ENCODE peak calls at places on chromosomes 4 and X, in nine cellular contexts. One of them, this sample, is unnamed.

GRCh38 chrX:115948018-115948923 is 222.3 kb upstream of the AGTR2 start:
- DNase-seq in ascending aorta: no peak
- DNase-seq in epithelial cell of esophagus: no peak
- DNase-seq in EH: no peak
- DNase-seq in stimulated activated naive CD4-positive, alpha-beta T cell: no peak
- DNase-seq in T-cell: no peak
- DNase-seq in immature natural killer cell: no peak
- DNase-seq in neural crest cell: no peak
- DNase-seq in stimulated activated CD4-positive, alpha-beta T cell treated with anti-CD3 and anti-CD28 coated beads, Interleukin-2, amount 100 ng/mL, for 48 hours: no peak
- DNase-seq in this sample: no peak

GRCh38 chr4:127251423-127251822 is 381.3 kb upstream of the INTU start:
- DNase-seq in stimulated activated CD4-positive, alpha-beta T cell treated with anti-CD3 and anti-CD28 coated beads, Interleukin-2, amount 100 ng/mL, for 48 hours: no peak
- DNase-seq in EH: peak; percentile 34
- DNase-seq in neural crest cell: no peak
- DNase-seq in epithelial cell of esophagus: peak; percentile 25
- DNase-seq in ascending aorta: no peak
- DNase-seq in immature natural killer cell: no peak
- DNase-seq in T-cell: no peak
- DNase-seq in stimulated activated naive CD4-positive, alpha-beta T cell: no peak
- DNase-seq in this sample: peak; percentile 39

GRCh38 chr4:173252024-173252935 is 81.9 kb downstream of the HMGB2 start:
- DNase-seq in stimulated activated naive CD4-positive, alpha-beta T cell: no peak
- DNase-seq in ascending aorta: peak; percentile 11
- DNase-seq in stimulated activated CD4-positive, alpha-beta T cell treated with anti-CD3 and anti-CD28 coated beads, Interleukin-2, amount 100 ng/mL, for 48 hours: no peak
- DNase-seq in EH: peak; percentile 98
- DNase-seq in epithelial cell of esophagus: peak; percentile 97
- DNase-seq in T-cell: no peak
- DNase-seq in neural crest cell: no peak
- DNase-seq in immature natural killer cell: no peak
- DNase-seq in this sample: peak; percentile 99

GRCh38 chr4:19823781-19824180 is 427.9 kb upstream of the SLIT2 start:
- DNase-seq in neural crest cell: no peak
- DNase-seq in stimulated activated CD4-positive, alpha-beta T cell treated with anti-CD3 and anti-CD28 coated beads, Interleukin-2, amount 100 ng/mL, for 48 hours: no peak
- DNase-seq in stimulated activated naive CD4-positive, alpha-beta T cell: no peak
- DNase-seq in T-cell: no peak
- DNase-seq in immature natural killer cell: no peak
- DNase-seq in EH: peak; percentile 2
- DNase-seq in epithelial cell of esophagus: no peak
- DNase-seq in ascending aorta: no peak
- DNase-seq in this sample: no peak

GRCh38 chrX:16212024-16212423 is 44.7 kb downstream of the MAGEB17 start:
- DNase-seq in neural crest cell: no peak
- DNase-seq in stimulated activated naive CD4-positive, alpha-beta T cell: no peak
- DNase-seq in epithelial cell of esophagus: peak; percentile 51
- DNase-seq in ascending aorta: no peak
- DNase-seq in immature natural killer cell: no peak
- DNase-seq in EH: peak; percentile 42
- DNase-seq in T-cell: no peak
- DNase-seq in stimulated activated CD4-positive, alpha-beta T cell treated with anti-CD3 and anti-CD28 coated beads, Interleukin-2, amount 100 ng/mL, for 48 hours: no peak
- DNase-seq in this sample: peak; percentile 25

GRCh38 chr4:77930876-77931275 is 68.2 kb downstream of the MRPL1 start:
- DNase-seq in stimulated activated naive CD4-positive, alpha-beta T cell: no peak
- DNase-seq in EH: peak; percentile 39
- DNase-seq in immature natural killer cell: no peak
- DNase-seq in T-cell: no peak
- DNase-seq in epithelial cell of esophagus: no peak
- DNase-seq in stimulated activated CD4-positive, alpha-beta T cell treated with anti-CD3 and anti-CD28 coated beads, Interleukin-2, amount 100 ng/mL, for 48 hours: no peak
- DNase-seq in neural crest cell: no peak
- DNase-seq in ascending aorta: no peak
- DNase-seq in this sample: peak; percentile 23

GRCh38 chrX:1465261-1466231 is 12.8 kb upstream of the ASMTL start:
- DNase-seq in ascending aorta: no peak
- DNase-seq in immature natural killer cell: no peak
- DNase-seq in stimulated activated CD4-positive, alpha-beta T cell treated with anti-CD3 and anti-CD28 coated beads, Interleukin-2, amount 100 ng/mL, for 48 hours: no peak
- DNase-seq in T-cell: no peak
- DNase-seq in epithelial cell of esophagus: no peak
- DNase-seq in neural crest cell: no peak
- DNase-seq in stimulated activated naive CD4-positive, alpha-beta T cell: no peak
- DNase-seq in EH: no peak
- DNase-seq in this sample: no peak

GRCh38 chrX:2417205-2417604 is 83.6 kb downstream of the DHRSX start:
- DNase-seq in ascending aorta: no peak
- DNase-seq in stimulated activated naive CD4-positive, alpha-beta T cell: no peak
- DNase-seq in EH: no peak
- DNase-seq in T-cell: no peak
- DNase-seq in epithelial cell of esophagus: no peak
- DNase-seq in immature natural killer cell: no peak
- DNase-seq in stimulated activated CD4-positive, alpha-beta T cell treated with anti-CD3 and anti-CD28 coated beads, Interleukin-2, amount 100 ng/mL, for 48 hours: no peak
- DNase-seq in neural crest cell: no peak
- DNase-seq in this sample: peak; percentile 24

GRCh38 chr4:103008875-103009729 is 10.4 kb downstream of the SLC9B1 start:
- DNase-seq in immature natural killer cell: peak; percentile 49
- DNase-seq in neural crest cell: no peak
- DNase-seq in ascending aorta: no peak
- DNase-seq in EH: peak; percentile 71
- DNase-seq in stimulated activated naive CD4-positive, alpha-beta T cell: no peak
- DNase-seq in stimulated activated CD4-positive, alpha-beta T cell treated with anti-CD3 and anti-CD28 coated beads, Interleukin-2, amount 100 ng/mL, for 48 hours: peak; percentile 7
- DNase-seq in T-cell: peak; percentile 34
- DNase-seq in epithelial cell of esophagus: peak; percentile 81
- DNase-seq in this sample: peak; percentile 83

GRCh38 chr4:124854968-124855367 is 142.4 kb upstream of the ANKRD50 start:
- DNase-seq in stimulated activated naive CD4-positive, alpha-beta T cell: no peak
- DNase-seq in EH: peak; percentile 43
- DNase-seq in epithelial cell of esophagus: peak; percentile 27
- DNase-seq in neural crest cell: no peak
- DNase-seq in immature natural killer cell: no peak
- DNase-seq in T-cell: no peak
- DNase-seq in stimulated activated CD4-positive, alpha-beta T cell treated with anti-CD3 and anti-CD28 coated beads, Interleukin-2, amount 100 ng/mL, for 48 hours: no peak
- DNase-seq in ascending aorta: no peak
- DNase-seq in this sample: peak; percentile 48

GRCh38 chr4:7422898-7423180 is 11.9 kb downstream of the PSAPL1 start:
- DNase-seq in epithelial cell of esophagus: no peak
- DNase-seq in stimulated activated naive CD4-positive, alpha-beta T cell: no peak
- DNase-seq in ascending aorta: peak; percentile 2
- DNase-seq in T-cell: no peak
- DNase-seq in stimulated activated CD4-positive, alpha-beta T cell treated with anti-CD3 and anti-CD28 coated beads, Interleukin-2, amount 100 ng/mL, for 48 hours: no peak
- DNase-seq in immature natural killer cell: no peak
- DNase-seq in neural crest cell: no peak
- DNase-seq in EH: no peak
- DNase-seq in this sample: no peak

GRCh38 chrX:153765138-153766079 is 1.4 kb downstream of the PLXNB3 start:
- DNase-seq in immature natural killer cell: no peak
- DNase-seq in epithelial cell of esophagus: no peak
- DNase-seq in neural crest cell: peak; percentile 30
- DNase-seq in stimulated activated naive CD4-positive, alpha-beta T cell: no peak
- DNase-seq in stimulated activated CD4-positive, alpha-beta T cell treated with anti-CD3 and anti-CD28 coated beads, Interleukin-2, amount 100 ng/mL, for 48 hours: no peak
- DNase-seq in T-cell: no peak
- DNase-seq in ascending aorta: no peak
- DNase-seq in EH: peak; percentile 25
- DNase-seq in this sample: no peak

GRCh38 chr4:105990933-105991332 is 95.7 kb downstream of the NPNT start:
- DNase-seq in neural crest cell: no peak
- DNase-seq in ascending aorta: peak; percentile 70
- DNase-seq in stimulated activated naive CD4-positive, alpha-beta T cell: no peak
- DNase-seq in epithelial cell of esophagus: peak; percentile 96
- DNase-seq in EH: peak; percentile 76
- DNase-seq in stimulated activated CD4-positive, alpha-beta T cell treated with anti-CD3 and anti-CD28 coated beads, Interleukin-2, amount 100 ng/mL, for 48 hours: no peak
- DNase-seq in T-cell: no peak
- DNase-seq in immature natural killer cell: no peak
- DNase-seq in this sample: peak; percentile 80

GRCh38 chr4:52910115-52910514 is 48.0 kb downstream of the RASL11B start:
- DNase-seq in neural crest cell: no peak
- DNase-seq in stimulated activated naive CD4-positive, alpha-beta T cell: no peak
- DNase-seq in T-cell: no peak
- DNase-seq in EH: peak; percentile 42
- DNase-seq in ascending aorta: no peak
- DNase-seq in epithelial cell of esophagus: no peak
- DNase-seq in stimulated activated CD4-positive, alpha-beta T cell treated with anti-CD3 and anti-CD28 coated beads, Interleukin-2, amount 100 ng/mL, for 48 hours: no peak
- DNase-seq in immature natural killer cell: no peak
- DNase-seq in this sample: no peak

GRCh38 chr4:12635629-12636028 is 848.5 kb downstream of the RAB28 start:
- DNase-seq in EH: no peak
- DNase-seq in stimulated activated naive CD4-positive, alpha-beta T cell: no peak
- DNase-seq in neural crest cell: no peak
- DNase-seq in immature natural killer cell: no peak
- DNase-seq in epithelial cell of esophagus: no peak
- DNase-seq in T-cell: no peak
- DNase-seq in stimulated activated CD4-positive, alpha-beta T cell treated with anti-CD3 and anti-CD28 coated beads, Interleukin-2, amount 100 ng/mL, for 48 hours: no peak
- DNase-seq in ascending aorta: no peak
- DNase-seq in this sample: no peak

GRCh38 chrX:120309873-120310730 is 1.2 kb downstream of the TMEM255A start:
- DNase-seq in neural crest cell: no peak
- DNase-seq in immature natural killer cell: peak; percentile 21
- DNase-seq in ascending aorta: no peak
- DNase-seq in EH: peak; percentile 49
- DNase-seq in stimulated activated naive CD4-positive, alpha-beta T cell: no peak
- DNase-seq in epithelial cell of esophagus: peak; percentile 41
- DNase-seq in stimulated activated CD4-positive, alpha-beta T cell treated with anti-CD3 and anti-CD28 coated beads, Interleukin-2, amount 100 ng/mL, for 48 hours: no peak
- DNase-seq in T-cell: no peak
- DNase-seq in this sample: no peak

GRCh38 chr4:127239902-127240575 is 392.7 kb upstream of the INTU start:
- DNase-seq in T-cell: no peak
- DNase-seq in ascending aorta: no peak
- DNase-seq in EH: no peak
- DNase-seq in epithelial cell of esophagus: no peak
- DNase-seq in stimulated activated CD4-positive, alpha-beta T cell treated with anti-CD3 and anti-CD28 coated beads, Interleukin-2, amount 100 ng/mL, for 48 hours: no peak
- DNase-seq in stimulated activated naive CD4-positive, alpha-beta T cell: no peak
- DNase-seq in neural crest cell: no peak
- DNase-seq in immature natural killer cell: no peak
- DNase-seq in this sample: peak; percentile 65

GRCh38 chr4:8688041-8688907 is 95.7 kb downstream of the CPZ start:
- DNase-seq in EH: peak; percentile 7
- DNase-seq in stimulated activated naive CD4-positive, alpha-beta T cell: no peak
- DNase-seq in stimulated activated CD4-positive, alpha-beta T cell treated with anti-CD3 and anti-CD28 coated beads, Interleukin-2, amount 100 ng/mL, for 48 hours: peak; percentile 6
- DNase-seq in T-cell: no peak
- DNase-seq in ascending aorta: no peak
- DNase-seq in immature natural killer cell: no peak
- DNase-seq in neural crest cell: peak; percentile 80
- DNase-seq in epithelial cell of esophagus: no peak
- DNase-seq in this sample: peak; percentile 8

This sample was measured in fibroblast of mammary gland.